ENCODE peak calls at places on chromosomes 13 and 19, in four cellular contexts. Y, W, H and Z are unnamed samples.

GRCh38 chr13:78712866-78713265 is 53.9 kb upstream of the OBI1 start:
- DNase-seq in Y (no peak), W (no peak), H (no peak), Z (no peak)

GRCh38 chr13:43805071-43805468 is 18.3 kb upstream of the ENOX1 start:
- DNase-seq in Y (peak; percentile 64), W (no peak), H (peak; percentile 73), Z (no peak)

GRCh38 chr19:8663920-8664670 is 33.7 kb downstream of the NFILZ start:
- DNase-seq in Y (no peak), W (no peak), H (no peak), Z (no peak)

GRCh38 chr13:20696073-20696472 is 7.4 kb upstream of the IL17D start:
- DNase-seq in Y (no peak), W (no peak), H (no peak), Z (no peak)

GRCh38 chr13:31045621-31046081 is 113.2 kb downstream of the TEX26 start:
- DNase-seq in Y (peak; percentile 93), W (no peak), H (peak; percentile 96), Z (no peak)

GRCh38 chr13:50123002-50123401 is 107.8 kb downstream of the KCNRG start:
- DNase-seq in Y (no peak), W (no peak), H (no peak), Z (no peak)

GRCh38 chr13:110869805-110870706 is 44.8 kb downstream of the ANKRD10 start:
- DNase-seq in Y (peak; percentile 100), W (no peak), H (peak; percentile 100), Z (no peak)

GRCh38 chr13:93227906-93228801 is 1.5 kb downstream of the GPC6 start:
- DNase-seq in Y (peak; percentile 91), W (peak; percentile 67), H (peak; percentile 92), Z (peak; percentile 71)

GRCh38 chr13:52374389-52374788 is 31.6 kb downstream of the THSD1 start:
- DNase-seq in Y (no peak), W (no peak), H (no peak), Z (no peak)
- TF ChIP-seq CTCF in Y (no peak), W (no peak), H (no peak), Z (no peak)

GRCh38 chr19:1038995-1039645 is 787 bp upstream of the ABCA7 start:
- DNase-seq in Y (peak; percentile 44), W (no peak), H (no peak), Z (no peak)
- TF ChIP-seq CTCF in Y (no peak), W (no peak), H (no peak), Z (no peak)

GRCh38 chr13:40665061-40665753 is 1.2 kb downstream of the FOXO1 start:
- DNase-seq in Y (no peak), W (peak; percentile 30), H (no peak), Z (peak; percentile 46)
- TF ChIP-seq CTCF in Y (no peak), W (no peak), H (no peak), Z (no peak)

DNA sequence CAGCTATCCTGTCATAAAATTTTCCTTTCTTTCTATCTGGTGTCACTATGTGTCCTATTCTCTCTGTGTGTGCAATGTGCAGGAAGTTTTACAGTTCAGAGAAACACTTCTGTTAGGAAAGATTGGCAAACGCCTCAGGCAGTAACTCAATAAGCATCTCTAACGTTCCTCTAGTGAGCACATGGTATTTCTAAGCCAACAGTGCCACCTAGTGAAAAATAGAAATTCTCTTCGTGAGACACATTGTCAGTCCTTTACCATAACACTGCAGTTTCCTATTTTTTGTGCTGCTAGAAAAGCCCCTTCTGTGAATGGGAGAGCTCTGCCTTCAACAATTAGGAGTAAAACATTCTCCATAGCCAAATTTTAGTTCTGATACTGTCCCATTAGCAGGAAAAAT is 50.7 kb downstream of the ZNF723 start:
- DNase-seq in Y (peak; percentile 12), W (no peak), H (peak; percentile 34), Z (no peak)
- TF ChIP-seq CTCF in Y (no peak), W (peak; percentile 47), H (no peak), Z (peak; percentile 38)

GRCh38 chr19:48391100-48392005 is at the start of gene KDELR1:
- DNase-seq in Y (peak; percentile 73), W (peak; percentile 88), H (peak; percentile 75), Z (peak; percentile 78)

GRCh38 chr19:48393559-48394330 is at the start of gene GRIN2D:
- DNase-seq in Y (peak; percentile 26), W (peak; percentile 45), H (peak; percentile 42), Z (no peak)

GRCh38 chr19:48386981-48387380 is 4.4 kb downstream of the KDELR1 start:
- DNase-seq in Y (no peak), W (no peak), H (no peak), Z (no peak)

GRCh38 chr19:48393196-48393558 is 291 bp upstream of the GRIN2D start:
- DNase-seq in Y (no peak), W (no peak), H (no peak), Z (no peak)

GRCh38 chr19:48390188-48391099 is 907 bp downstream of the KDELR1 start:
- DNase-seq in Y (peak; percentile 61), W (peak; percentile 65), H (peak; percentile 58), Z (peak; percentile 51)
- TF ChIP-seq CTCF in Y (peak; percentile 73), W (peak; percentile 70), H (peak; percentile 64), Z (peak; percentile 59)

GRCh38 chr19:55545913-55546495 is 661 bp upstream of the SBK3 start:
- DNase-seq in Y (peak; percentile 41), W (no peak), H (no peak), Z (no peak)
- TF ChIP-seq CTCF in Y (no peak), W (no peak), H (no peak), Z (no peak)

GRCh38 chr19:33812388-33813330 is 16.0 kb downstream of the KCTD15 start:
- DNase-seq in Y (no peak), W (no peak), H (no peak), Z (no peak)
- TF ChIP-seq CTCF in Y (peak; percentile 2), W (no peak), H (no peak), Z (no peak)